ENCODE peak calls at places on chromosomes 6 and 20, in five cellular contexts. One of them, this sample, is unnamed.

GRCh38 chr6:16132909-16133308 is 4.0 kb downstream of the MYLIP start:
- DNase-seq in tibial nerve: no peak
- DNase-seq in CD8-positive, alpha-beta T cell: no peak
- DNase-seq in uterus: no peak
- DNase-seq in cardiac muscle cell: no peak
- DNase-seq in this sample: peak; percentile 60

GRCh38 chr20:36462440-36463211 is 78.7 kb upstream of the MYL9 start:
- DNase-seq in tibial nerve: peak; percentile 40
- DNase-seq in CD8-positive, alpha-beta T cell: peak; percentile 18
- DNase-seq in uterus: peak; percentile 76
- DNase-seq in cardiac muscle cell: no peak
- DNase-seq in this sample: peak; percentile 30

GRCh38 chr6:108171918-108172516 is 6.2 kb downstream of the NR2E1 start:
- DNase-seq in tibial nerve: no peak
- DNase-seq in CD8-positive, alpha-beta T cell: no peak
- DNase-seq in uterus: no peak
- DNase-seq in cardiac muscle cell: no peak
- DNase-seq in this sample: no peak

GRCh38 chr6:44630125-44631028 is 242.9 kb downstream of the CDC5L start:
- DNase-seq in tibial nerve: no peak
- DNase-seq in CD8-positive, alpha-beta T cell: no peak
- DNase-seq in uterus: no peak
- DNase-seq in cardiac muscle cell: peak; percentile 69
- DNase-seq in this sample: peak; percentile 34

GRCh38 chr6:88211446-88211845 is 45.3 kb upstream of the CNR1 start:
- DNase-seq in tibial nerve: no peak
- DNase-seq in CD8-positive, alpha-beta T cell: no peak
- DNase-seq in uterus: no peak
- DNase-seq in cardiac muscle cell: no peak
- DNase-seq in this sample: no peak

GRCh38 chr6:146905313-146905712 is 298.9 kb upstream of the STXBP5 start:
- DNase-seq in tibial nerve: no peak
- DNase-seq in CD8-positive, alpha-beta T cell: no peak
- DNase-seq in uterus: no peak
- DNase-seq in cardiac muscle cell: no peak
- DNase-seq in this sample: peak; percentile 69

GRCh38 chr6:46170357-46171289 is at the start of gene ENPP5:
- DNase-seq in tibial nerve: peak; percentile 25
- DNase-seq in CD8-positive, alpha-beta T cell: peak; percentile 75
- DNase-seq in uterus: peak; percentile 17
- DNase-seq in cardiac muscle cell: peak; percentile 93
- DNase-seq in this sample: peak; percentile 38

GRCh38 chr6:85363870-85364269 is 86.0 kb upstream of the NT5E start:
- DNase-seq in tibial nerve: no peak
- DNase-seq in CD8-positive, alpha-beta T cell: no peak
- DNase-seq in uterus: no peak
- DNase-seq in cardiac muscle cell: no peak
- DNase-seq in this sample: no peak

GRCh38 chr20:47725248-47725973 is 59.9 kb downstream of the SULF2 start:
- DNase-seq in tibial nerve: peak; percentile 57
- DNase-seq in CD8-positive, alpha-beta T cell: peak; percentile 75
- DNase-seq in uterus: peak; percentile 80
- DNase-seq in cardiac muscle cell: peak; percentile 86
- DNase-seq in this sample: peak; percentile 86

GRCh38 chr20:3088031-3088430 is 3.5 kb upstream of the AVP start:
- DNase-seq in tibial nerve: no peak
- DNase-seq in CD8-positive, alpha-beta T cell: no peak
- DNase-seq in uterus: no peak
- DNase-seq in cardiac muscle cell: no peak
- DNase-seq in this sample: no peak

GRCh38 chr6:32439708-32440214 is at the start of gene HLA-DRA:
- DNase-seq in tibial nerve: no peak
- DNase-seq in CD8-positive, alpha-beta T cell: no peak
- DNase-seq in uterus: peak; percentile 13
- DNase-seq in cardiac muscle cell: peak; percentile 56
- DNase-seq in this sample: no peak

GRCh38 chr20:16846011-16846410 is 97.9 kb downstream of the OTOR start:
- DNase-seq in tibial nerve: no peak
- DNase-seq in CD8-positive, alpha-beta T cell: no peak
- DNase-seq in uterus: no peak
- DNase-seq in cardiac muscle cell: no peak
- DNase-seq in this sample: no peak

GRCh38 chr6:3164388-3164787 is 7.0 kb upstream of the TUBB2A start:
- DNase-seq in tibial nerve: no peak
- DNase-seq in CD8-positive, alpha-beta T cell: no peak
- DNase-seq in uterus: no peak
- DNase-seq in cardiac muscle cell: no peak
- DNase-seq in this sample: no peak

GRCh38 chr6:3162565-3163247 is 5.4 kb upstream of the TUBB2A start:
- DNase-seq in tibial nerve: peak; percentile 37
- DNase-seq in CD8-positive, alpha-beta T cell: peak; percentile 61
- DNase-seq in uterus: peak; percentile 70
- DNase-seq in cardiac muscle cell: peak; percentile 89
- DNase-seq in this sample: peak; percentile 87

GRCh38 chr6:3165631-3166534 is 8.5 kb upstream of the TUBB2A start:
- DNase-seq in tibial nerve: no peak
- DNase-seq in CD8-positive, alpha-beta T cell: no peak
- DNase-seq in uterus: no peak
- DNase-seq in cardiac muscle cell: no peak
- DNase-seq in this sample: no peak

GRCh38 chr6:3162067-3162497 is 4.7 kb upstream of the TUBB2A start:
- DNase-seq in tibial nerve: no peak
- DNase-seq in CD8-positive, alpha-beta T cell: no peak
- DNase-seq in uterus: no peak
- DNase-seq in cardiac muscle cell: no peak
- DNase-seq in this sample: no peak

GRCh38 chr6:3163248-3163594 is 5.9 kb upstream of the TUBB2A start:
- DNase-seq in tibial nerve: no peak
- DNase-seq in CD8-positive, alpha-beta T cell: no peak
- DNase-seq in uterus: no peak
- DNase-seq in cardiac muscle cell: no peak
- DNase-seq in this sample: no peak
- TF ChIP-seq CTCF in tibial nerve: no peak
- TF ChIP-seq CTCF in CD8-positive, alpha-beta T cell: no peak
- TF ChIP-seq CTCF in uterus: no peak
- TF ChIP-seq CTCF in cardiac muscle cell: no peak
- TF ChIP-seq CTCF in this sample: peak; percentile 1

DNA sequence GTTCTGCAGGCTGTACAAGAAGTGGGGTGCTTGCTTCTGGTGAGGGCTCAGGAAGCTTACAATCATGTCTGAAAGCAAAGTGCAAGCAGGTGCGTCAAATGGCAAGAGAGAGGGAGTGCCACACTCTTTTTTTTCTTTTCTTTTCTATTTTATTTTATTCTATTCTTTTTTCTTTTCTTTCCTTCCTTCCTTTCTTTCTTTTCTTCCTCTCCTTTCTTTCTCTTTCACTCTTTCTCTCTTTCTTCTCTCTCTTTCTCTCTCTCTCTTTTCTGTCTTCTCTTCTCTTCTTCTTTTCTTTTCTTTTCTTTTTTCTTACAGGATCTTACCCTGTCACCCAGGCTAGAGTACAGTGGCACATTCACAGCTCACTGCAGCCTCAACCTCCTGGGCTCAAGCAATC is 19.5 kb downstream of the ACOT13 start:
- DNase-seq in tibial nerve: no peak
- DNase-seq in CD8-positive, alpha-beta T cell: no peak
- DNase-seq in uterus: no peak
- DNase-seq in cardiac muscle cell: no peak
- DNase-seq in this sample: no peak
- H3K27me3 ChIP-seq in tibial nerve: no peaks in the 10 kb centered on the region
- H3K27me3 ChIP-seq in CD8-positive, alpha-beta T cell: no peaks in the 10 kb centered on the region
- H3K27me3 ChIP-seq in uterus: no peaks in the 10 kb centered on the region
- H3K27me3 ChIP-seq in cardiac muscle cell: no peaks in the 10 kb centered on the region
- H3K27me3 ChIP-seq in this sample: no peaks in the 10 kb centered on the region

DNA sequence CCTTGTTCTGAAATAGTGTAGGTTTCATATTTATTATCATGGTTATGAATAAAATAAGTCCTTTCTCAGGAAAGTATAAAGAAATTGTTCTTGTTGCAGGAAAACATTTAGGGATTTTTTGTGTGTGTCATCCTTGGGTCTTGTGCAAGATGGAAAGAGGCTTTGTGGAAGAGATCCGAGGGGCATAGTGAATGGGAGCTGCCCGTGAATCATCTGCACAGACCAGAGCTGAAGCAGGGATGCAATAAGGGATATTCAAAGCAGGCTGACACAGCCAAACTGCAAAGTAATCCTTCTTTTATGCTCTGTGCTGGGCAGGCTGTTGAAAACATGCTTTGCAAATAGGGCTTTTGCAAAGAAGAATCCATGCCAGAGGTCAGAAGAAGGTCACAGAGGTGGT is 237.4 kb downstream of the QKI start:
- DNase-seq in tibial nerve: no peak
- DNase-seq in CD8-positive, alpha-beta T cell: no peak
- DNase-seq in uterus: no peak
- DNase-seq in cardiac muscle cell: peak; percentile 10
- DNase-seq in this sample: no peak
- H3K4me3 ChIP-seq in tibial nerve: no peak overlapping the region
- H3K4me3 ChIP-seq in CD8-positive, alpha-beta T cell: no peak overlapping the region
- H3K4me3 ChIP-seq in uterus: no peak overlapping the region
- H3K4me3 ChIP-seq in cardiac muscle cell: no peak overlapping the region
- H3K4me3 ChIP-seq in this sample: no peak overlapping the region

GRCh38 chr6:120147218-120147871 is 797.8 kb upstream of the MAN1A1 start:
- DNase-seq in tibial nerve: no peak
- DNase-seq in CD8-positive, alpha-beta T cell: no peak
- DNase-seq in uterus: no peak
- DNase-seq in cardiac muscle cell: no peak
- DNase-seq in this sample: no peak
- TF ChIP-seq CTCF in tibial nerve: no peak
- TF ChIP-seq CTCF in CD8-positive, alpha-beta T cell: no peak
- TF ChIP-seq CTCF in uterus: no peak
- TF ChIP-seq CTCF in cardiac muscle cell: no peak
- TF ChIP-seq CTCF in this sample: peak; percentile 29

GRCh38 chr20:10323729-10324128 is 105.1 kb downstream of the SNAP25 start:
- DNase-seq in tibial nerve: no peak
- DNase-seq in CD8-positive, alpha-beta T cell: no peak
- DNase-seq in uterus: no peak
- DNase-seq in cardiac muscle cell: no peak
- DNase-seq in this sample: no peak

GRCh38 chr20:10321138-10321717 is 102.6 kb downstream of the SNAP25 start:
- DNase-seq in tibial nerve: no peak
- DNase-seq in CD8-positive, alpha-beta T cell: no peak
- DNase-seq in uterus: no peak
- DNase-seq in cardiac muscle cell: no peak
- DNase-seq in this sample: no peak

GRCh38 chr20:10319855-10320254 is 101.2 kb downstream of the SNAP25 start:
- DNase-seq in tibial nerve: no peak
- DNase-seq in CD8-positive, alpha-beta T cell: no peak
- DNase-seq in uterus: no peak
- DNase-seq in cardiac muscle cell: no peak
- DNase-seq in this sample: no peak

GRCh38 chr20:10324198-10324836 is 105.7 kb downstream of the SNAP25 start:
- DNase-seq in tibial nerve: no peak
- DNase-seq in CD8-positive, alpha-beta T cell: no peak
- DNase-seq in uterus: no peak
- DNase-seq in cardiac muscle cell: no peak
- DNase-seq in this sample: no peak

DNA sequence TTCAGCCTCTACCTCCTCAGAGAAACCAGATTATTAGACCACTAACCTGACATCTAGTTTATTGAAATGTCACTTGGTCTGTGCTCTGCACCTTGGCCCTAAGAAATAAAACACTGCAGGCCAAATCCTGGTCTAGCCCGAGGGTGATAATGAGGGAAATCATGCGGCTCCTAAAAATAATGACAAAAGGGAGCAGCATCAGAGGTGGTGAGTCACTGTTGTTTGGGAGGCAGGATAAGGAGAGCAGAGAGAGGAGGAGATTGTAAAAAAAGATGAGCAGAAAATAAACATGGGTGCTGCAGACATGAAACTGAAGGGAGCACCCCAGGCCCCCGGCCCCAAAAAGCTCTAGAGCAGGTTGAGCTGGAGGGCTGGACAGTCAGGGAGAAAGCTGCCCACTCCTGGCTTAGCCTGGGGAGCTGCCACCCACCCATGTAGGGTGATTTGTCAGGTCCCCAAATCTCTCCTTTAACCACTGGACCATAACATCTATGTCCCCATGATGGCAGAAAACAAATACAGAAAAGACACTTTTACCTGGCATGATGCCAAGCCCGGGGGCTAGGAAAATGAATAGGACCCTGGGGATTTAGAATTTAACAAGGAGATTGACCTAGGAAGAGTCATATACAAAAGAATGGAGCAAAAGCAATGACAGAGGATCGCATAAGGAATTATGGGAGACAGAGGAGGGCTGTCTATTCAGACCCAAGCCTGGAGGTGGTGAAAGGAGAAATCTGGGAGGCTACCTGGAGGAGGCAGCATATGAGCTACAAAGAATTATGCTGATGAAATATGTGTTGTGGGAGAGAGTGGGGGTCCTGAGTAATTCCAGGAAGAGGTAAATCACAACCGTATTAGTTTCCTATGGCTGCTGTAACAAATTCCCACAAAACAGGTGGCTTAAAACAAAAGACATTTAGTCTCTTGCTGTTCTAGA is 103.7 kb downstream of the SNAP25 start:
- DNase-seq in tibial nerve: no peak
- DNase-seq in CD8-positive, alpha-beta T cell: no peak
- DNase-seq in uterus: no peak
- DNase-seq in cardiac muscle cell: no peak
- DNase-seq in this sample: peak; percentile 22
- H3K27me3 ChIP-seq in tibial nerve: no peaks in the 10 kb centered on the region
- H3K27me3 ChIP-seq in CD8-positive, alpha-beta T cell: no peaks in the 10 kb centered on the region
- H3K27me3 ChIP-seq in uterus: no peaks in the 10 kb centered on the region
- H3K27me3 ChIP-seq in cardiac muscle cell: no peaks in the 10 kb centered on the region
- H3K27me3 ChIP-seq in this sample: no peaks in the 10 kb centered on the region

DNA sequence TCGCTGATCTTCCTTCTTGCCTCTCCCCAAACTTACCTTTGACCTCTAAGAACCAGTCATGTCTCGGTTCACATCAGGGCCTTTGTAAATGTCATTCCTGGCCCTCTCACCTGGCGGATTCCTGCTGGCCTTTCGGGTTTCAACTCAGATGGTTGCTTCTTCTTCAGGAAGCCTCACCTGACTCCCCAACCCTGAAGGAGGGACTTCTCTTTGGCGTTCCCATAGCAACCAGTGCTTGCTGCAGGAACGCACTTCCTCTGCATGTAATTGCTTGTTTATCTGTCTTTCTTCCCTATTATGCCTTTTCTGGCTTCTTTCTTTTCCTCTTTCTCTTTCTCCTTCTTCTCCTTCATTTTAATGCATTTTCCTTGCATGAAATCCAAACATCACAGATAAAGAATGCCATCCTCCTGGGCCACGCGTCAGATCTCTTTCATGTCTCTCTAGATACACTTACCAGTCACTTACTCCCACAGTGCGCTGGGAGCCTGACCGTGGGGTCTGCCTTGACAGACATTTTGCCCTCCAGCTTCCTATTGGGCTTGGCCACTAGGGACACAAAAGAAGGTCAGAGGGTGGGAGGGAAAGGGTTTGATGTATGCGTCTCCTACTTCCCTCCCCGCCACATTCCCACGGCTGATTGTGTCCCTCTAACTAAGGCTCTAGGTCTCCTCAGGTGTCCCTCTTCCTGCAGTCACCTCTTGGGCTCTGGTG is 295.7 kb upstream of the TSHZ2 start:
- DNase-seq in tibial nerve: no peak
- DNase-seq in CD8-positive, alpha-beta T cell: no peak
- DNase-seq in uterus: no peak
- DNase-seq in cardiac muscle cell: no peak
- DNase-seq in this sample: no peak
- H3K4me3 ChIP-seq in tibial nerve: no peak overlapping the region
- H3K4me3 ChIP-seq in CD8-positive, alpha-beta T cell: no peak overlapping the region
- H3K4me3 ChIP-seq in uterus: no peak overlapping the region
- H3K4me3 ChIP-seq in cardiac muscle cell: no peak overlapping the region
- H3K4me3 ChIP-seq in this sample: no peak overlapping the region

GRCh38 chr20:7113577-7114466 is 346.3 kb downstream of the BMP2 start:
- DNase-seq in tibial nerve: no peak
- DNase-seq in CD8-positive, alpha-beta T cell: no peak
- DNase-seq in uterus: no peak
- DNase-seq in cardiac muscle cell: peak; percentile 74
- DNase-seq in this sample: peak; percentile 56
- TF ChIP-seq CTCF in tibial nerve: no peak
- TF ChIP-seq CTCF in CD8-positive, alpha-beta T cell: no peak
- TF ChIP-seq CTCF in uterus: no peak
- TF ChIP-seq CTCF in cardiac muscle cell: peak; percentile 55
- TF ChIP-seq CTCF in this sample: peak; percentile 68